ENCODE peak calls at places on chromosomes 11 and 22, in six cellular contexts. H is cardiac muscle cell; Q is fibroblast of lung; L is heart left ventricle; N is CD4-positive, CD25-positive, alpha-beta regulatory T cell; R is stomach. G is an unnamed sample.

GRCh38 chr11:121572581-121573059 is 119.9 kb upstream of the SORL1-AS1 start:
- DNase-seq in H (no peak), R (no peak), Q (peak; percentile 12), N (no peak), L (no peak), G (no peak)

GRCh38 chr11:18171377-18172000 is 1.1 kb upstream of the MRGPRX4 start:
- DNase-seq in H (peak; percentile 59), N (no peak), L (no peak), Q (peak; percentile 6), R (no peak), G (no peak)

GRCh38 chr11:45771942-45772522 is 32.9 kb upstream of the SLC35C1 start:
- DNase-seq in H (peak; percentile 92), R (peak; percentile 86), L (peak; percentile 88), N (peak; percentile 72), Q (peak; percentile 58), G (peak; percentile 87)

GRCh38 chr22:45170001-45170466 is 6.3 kb downstream of the NUP50 start:
- DNase-seq in Q (peak; percentile 46), H (no peak), N (no peak), R (no peak), L (no peak), G (no peak)

GRCh38 chr22:48820481-48821345 is 1007.0 kb downstream of the BRD1 start:
- DNase-seq in Q (no peak), H (no peak), N (no peak), L (no peak), R (no peak), G (no peak)

GRCh38 chr11:12160680-12161079 is 50.3 kb downstream of the MICAL2 start:
- DNase-seq in N (no peak), H (no peak), Q (peak; percentile 83), R (no peak), L (no peak), G (no peak)

GRCh38 chr11:6320411-6321207 is at the start of gene CAVIN3:
- DNase-seq in L (peak; percentile 94), N (no peak), H (peak; percentile 59), Q (peak; percentile 86), R (peak; percentile 70), G (peak; percentile 90)

GRCh38 chr11:13233173-13233572 is 44.4 kb upstream of the BMAL1 start:
- DNase-seq in N (no peak), Q (no peak), L (no peak), R (no peak), H (no peak), G (no peak)

GRCh38 chr22:42830161-42830560 is 26.9 kb downstream of the ARFGAP3 start:
- DNase-seq in N (no peak), L (no peak), Q (no peak), R (no peak), H (no peak), G (no peak)

GRCh38 chr11:134343646-134344045 is 11.9 kb downstream of the GLB1L2 start:
- DNase-seq in N (no peak), H (no peak), L (no peak), Q (no peak), R (no peak), G (no peak)

GRCh38 chr22:27348634-27349033 is 452.9 kb downstream of the MN1 start:
- DNase-seq in N (no peak), L (no peak), H (no peak), Q (peak; percentile 37), R (no peak), G (no peak)

GRCh38 chr22:18005201-18005926 is 19.0 kb downstream of the MICAL3 start:
- DNase-seq in Q (no peak), R (no peak), L (no peak), N (no peak), H (no peak), G (no peak)

GRCh38 chr11:2987881-2988280 is 4.2 kb downstream of the NAP1L4 start:
- DNase-seq in L (no peak), N (no peak), Q (peak; percentile 15), R (no peak), H (no peak), G (no peak)

GRCh38 chr11:95419915-95420314 is 188.9 kb upstream of the SESN3 start:
- DNase-seq in L (no peak), H (no peak), N (no peak), R (no peak), Q (peak; percentile 83), G (no peak)

GRCh38 chr11:47924184-47924671 is 56.1 kb upstream of the PTPRJ start:
- DNase-seq in R (peak; percentile 31), Q (peak; percentile 84), L (no peak), H (no peak), N (no peak), G (no peak)

GRCh38 chr11:117932426-117932825 is 3.2 kb upstream of the TMPRSS13 start:
- DNase-seq in Q (no peak), L (no peak), H (no peak), R (no peak), N (no peak), G (no peak)

GRCh38 chr11:114987171-114987760 is 308.9 kb downstream of the NXPE2 start:
- DNase-seq in R (no peak), L (no peak), Q (no peak), H (no peak), N (no peak), G (no peak)

GRCh38 chr11:62298975-62299374 is at the start of gene SCGB1D4:
- DNase-seq in H (no peak), N (no peak), L (no peak), R (no peak), Q (no peak), G (no peak)

GRCh38 chr11:125451400-125452124 is 44.5 kb downstream of the FEZ1 start:
- DNase-seq in H (peak; percentile 87), L (peak; percentile 69), N (no peak), Q (peak; percentile 25), R (peak; percentile 43), G (peak; percentile 72)

GRCh38 chr11:70525466-70525865 is 127.1 kb downstream of the CTTN start:
- DNase-seq in R (no peak), L (peak; percentile 9), N (no peak), H (no peak), Q (no peak), G (no peak)

GRCh38 chr11:59787816-59788215 is 22.8 kb downstream of the MRPL16 start:
- DNase-seq in Q (peak; percentile 80), N (no peak), R (no peak), H (peak; percentile 65), L (no peak), G (no peak)

GRCh38 chr11:117495357-117495756 is 167.7 kb downstream of the CEP164 start:
- DNase-seq in L (no peak), R (no peak), Q (no peak), H (no peak), N (no peak), G (no peak)

GRCh38 chr11:36399745-36400144 is 103.7 kb downstream of the PRR5L start:
- DNase-seq in R (no peak), Q (no peak), L (no peak), N (no peak), H (no peak), G (no peak)

GRCh38 chr11:130213143-130213978 is 53.8 kb downstream of the ST14 start:
- DNase-seq in N (peak; percentile 66), Q (peak; percentile 8), H (peak; percentile 75), L (peak; percentile 61), R (peak; percentile 74), G (peak; percentile 60)

GRCh38 chr11:120238968-120239620 is 846 bp upstream of the POU2F3 start:
- DNase-seq in L (no peak), H (no peak), Q (no peak), N (no peak), R (no peak), G (no peak)

GRCh38 chr22:44159230-44159629 is 21.5 kb upstream of the PARVG start:
- DNase-seq in L (no peak), Q (peak; percentile 47), N (no peak), H (no peak), R (no peak), G (no peak)

GRCh38 chr22:49569286-49570031 is 258.2 kb downstream of the BRD1 start:
- DNase-seq in L (no peak), R (peak; percentile 11), Q (no peak), N (no peak), H (no peak), G (no peak)

GRCh38 chr11:107651672-107652071 is 60.2 kb downstream of the SLN start:
- DNase-seq in L (no peak), Q (peak; percentile 28), H (no peak), N (no peak), R (no peak), G (no peak)

DNA sequence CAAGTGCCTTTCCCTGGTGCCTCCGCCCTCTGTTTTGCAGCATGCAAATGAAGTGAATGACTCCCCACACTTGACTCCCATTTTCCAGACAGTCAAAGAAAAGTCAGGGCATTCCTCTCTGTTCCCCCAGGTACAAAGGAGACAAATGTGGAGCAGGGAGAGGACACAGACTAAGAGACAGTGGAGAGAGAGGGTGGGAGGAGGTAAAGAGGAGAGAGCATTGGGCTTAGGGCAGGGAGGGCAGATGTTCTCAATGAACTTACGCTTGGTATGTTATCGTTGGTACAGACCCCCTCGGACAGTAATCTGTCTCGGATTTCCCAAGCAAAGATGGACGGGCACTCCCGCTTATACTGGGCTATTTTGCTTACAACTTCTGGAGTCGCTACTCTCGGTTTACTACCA is 9.8 kb downstream of the PAX6 start:
- DNase-seq in N (no peak), R (no peak), L (no peak), Q (no peak), H (no peak), G (no peak)
- H3K9me3 ChIP-seq in N (peaks cover 28% of the 10 kb centered on the region), R (peaks cover 12% of the 10 kb centered on the region), L (no peaks in the 10 kb centered on the region), Q (no peaks in the 10 kb centered on the region), H (no peaks in the 10 kb centered on the region), G (no peaks in the 10 kb centered on the region)

GRCh38 chr22:40257979-40258378 is 80.3 kb downstream of the TNRC6B start:
- DNase-seq in N (no peak), R (no peak), H (no peak), Q (peak; percentile 50), L (no peak), G (no peak)
- H3K4me3 ChIP-seq in N (peak overlapping the region; percentile 67), R (no peak overlapping the region), H (no peak overlapping the region), Q (no peak overlapping the region), L (no peak overlapping the region), G (no peak overlapping the region)

DNA sequence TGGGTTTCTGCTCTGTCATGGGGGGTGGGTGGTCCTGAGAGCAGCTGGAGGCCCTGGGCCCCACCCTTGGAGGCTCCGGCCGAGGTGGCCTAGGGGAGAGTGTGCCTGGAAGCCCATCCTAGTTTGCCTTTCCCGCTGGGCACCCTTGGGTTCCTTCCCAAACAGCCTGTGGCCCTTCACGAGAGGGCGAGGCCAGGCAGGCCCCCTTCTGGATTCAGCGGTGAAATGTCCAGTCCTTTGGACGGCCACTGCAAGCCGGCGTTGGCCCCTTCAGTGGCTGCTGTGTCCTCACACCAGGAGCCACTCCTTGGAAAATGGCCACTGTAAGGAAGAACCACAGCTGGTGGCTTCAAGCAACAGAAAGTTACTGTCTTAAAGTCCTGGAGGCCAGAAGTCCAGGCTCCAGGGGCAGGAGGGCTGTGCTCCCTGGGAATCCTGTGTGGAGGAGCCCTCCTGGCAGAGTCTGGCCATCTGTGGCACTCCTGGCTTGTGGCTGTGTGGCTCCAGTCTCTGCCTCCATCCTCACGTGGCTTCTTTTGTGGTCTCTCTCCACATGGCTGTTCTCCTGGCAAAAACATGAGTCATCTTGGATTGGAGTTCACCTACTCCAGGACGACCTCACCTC is 854.1 kb downstream of the TBC1D22A start:
- DNase-seq in H (no peak), R (peak; percentile 14), L (no peak), N (no peak), Q (no peak), G (no peak)
- H3K9me3 ChIP-seq in H (no peaks in the 10 kb centered on the region), R (no peaks in the 10 kb centered on the region), L (no peaks in the 10 kb centered on the region), N (no peaks in the 10 kb centered on the region), Q (no peaks in the 10 kb centered on the region), G (no peaks in the 10 kb centered on the region)

GRCh38 chr22:25362883-25363240 is 143.4 kb downstream of the CRYBB2 start:
- DNase-seq in H (no peak), N (no peak), L (peak; percentile 61), Q (no peak), R (no peak), G (no peak)
- H3K4me3 ChIP-seq in H (no peak overlapping the region), N (no peak overlapping the region), L (no peak overlapping the region), Q (no peak overlapping the region), R (no peak overlapping the region), G (no peak overlapping the region)

GRCh38 chr11:360326-361280 is 8.7 kb upstream of the B4GALNT4 start:
- DNase-seq in N (no peak), R (no peak), H (no peak), L (no peak), Q (no peak), G (no peak)
- H3K9me3 ChIP-seq in N (no peaks in the 10 kb centered on the region), R (peaks cover 9% of the 10 kb centered on the region), H (no peaks in the 10 kb centered on the region), L (no peaks in the 10 kb centered on the region), Q (no peaks in the 10 kb centered on the region), G (peaks cover 14% of the 10 kb centered on the region)